ENCODE peak calls at places on chromosomes 4 and X, in six cellular contexts. One of them, this sample, is unnamed.
A peak's percentile ranks its signal among the peaks of the same experiment; 100 is the strongest.

GRCh38 chr4:170001688-170002267 is 24.4 kb downstream of the MFAP3L start:
- DNase-seq in MM.1S: peak; percentile 33
- DNase-seq in HCT116: no peak
- DNase-seq in SK-N-SH: peak; percentile 52
- DNase-seq in neural progenitor cell: no peak
- DNase-seq in PC-3: no peak
- DNase-seq in this sample: no peak

GRCh38 chrX:23483396-23483795 is 148.7 kb downstream of the PTCHD1 start:
- DNase-seq in HCT116: no peak
- DNase-seq in SK-N-SH: no peak
- DNase-seq in MM.1S: no peak
- DNase-seq in PC-3: no peak
- DNase-seq in neural progenitor cell: no peak
- DNase-seq in this sample: no peak

GRCh38 chr4:178672512-178672911 is 1230.3 kb upstream of the AGA start:
- DNase-seq in SK-N-SH: no peak
- DNase-seq in neural progenitor cell: no peak
- DNase-seq in HCT116: peak; percentile 6
- DNase-seq in PC-3: peak; percentile 19
- DNase-seq in MM.1S: no peak
- DNase-seq in this sample: no peak

GRCh38 chrX:41412261-41413167 is 34.6 kb upstream of the NYX start:
- DNase-seq in PC-3: no peak
- DNase-seq in neural progenitor cell: no peak
- DNase-seq in SK-N-SH: no peak
- DNase-seq in HCT116: no peak
- DNase-seq in MM.1S: no peak
- DNase-seq in this sample: no peak

GRCh38 chrX:41302293-41302868 is 31.6 kb upstream of the DDX3X start:
- DNase-seq in HCT116: no peak
- DNase-seq in MM.1S: no peak
- DNase-seq in SK-N-SH: no peak
- DNase-seq in neural progenitor cell: peak; percentile 30
- DNase-seq in PC-3: peak; percentile 54
- DNase-seq in this sample: no peak

GRCh38 chr4:154506253-154506652 is 14.7 kb upstream of the DCHS2 start:
- DNase-seq in SK-N-SH: peak; percentile 12
- DNase-seq in PC-3: peak; percentile 45
- DNase-seq in HCT116: peak; percentile 13
- DNase-seq in MM.1S: peak; percentile 36
- DNase-seq in neural progenitor cell: peak; percentile 64
- DNase-seq in this sample: peak; percentile 63

GRCh38 chr4:38160487-38161207 is 200.4 kb downstream of the PTTG2 start:
- DNase-seq in MM.1S: no peak
- DNase-seq in HCT116: peak; percentile 88
- DNase-seq in PC-3: peak; percentile 76
- DNase-seq in SK-N-SH: no peak
- DNase-seq in neural progenitor cell: peak; percentile 38
- DNase-seq in this sample: peak; percentile 98

GRCh38 chr4:70559924-70560323 is 32.1 kb upstream of the AMBN start:
- DNase-seq in PC-3: no peak
- DNase-seq in neural progenitor cell: no peak
- DNase-seq in MM.1S: no peak
- DNase-seq in HCT116: no peak
- DNase-seq in SK-N-SH: no peak
- DNase-seq in this sample: no peak

GRCh38 chr4:102344520-102344954 is 745 bp downstream of the SLC39A8 start:
- DNase-seq in PC-3: peak; percentile 52
- DNase-seq in MM.1S: peak; percentile 79
- DNase-seq in SK-N-SH: peak; percentile 84
- DNase-seq in neural progenitor cell: peak; percentile 79
- DNase-seq in HCT116: peak; percentile 10
- DNase-seq in this sample: peak; percentile 75

GRCh38 chr4:180398564-180398963 is 1844.6 kb upstream of the TENM3 start:
- DNase-seq in SK-N-SH: no peak
- DNase-seq in HCT116: no peak
- DNase-seq in MM.1S: no peak
- DNase-seq in PC-3: no peak
- DNase-seq in neural progenitor cell: no peak
- DNase-seq in this sample: no peak

GRCh38 chrX:154401045-154401799 is 3.0 kb downstream of the RPL10 start:
- DNase-seq in PC-3: peak; percentile 30
- DNase-seq in HCT116: no peak
- DNase-seq in neural progenitor cell: no peak
- DNase-seq in SK-N-SH: no peak
- DNase-seq in MM.1S: no peak
- DNase-seq in this sample: no peak

GRCh38 chr4:72525938-72526337 is 43.1 kb downstream of the ADAMTS3 start:
- DNase-seq in HCT116: no peak
- DNase-seq in SK-N-SH: no peak
- DNase-seq in neural progenitor cell: no peak
- DNase-seq in MM.1S: no peak
- DNase-seq in PC-3: no peak
- DNase-seq in this sample: peak; percentile 50

GRCh38 chr4:36290641-36291040 is 9.2 kb downstream of the DTHD1 start:
- DNase-seq in neural progenitor cell: no peak
- DNase-seq in MM.1S: no peak
- DNase-seq in SK-N-SH: no peak
- DNase-seq in PC-3: no peak
- DNase-seq in HCT116: no peak
- DNase-seq in this sample: no peak

GRCh38 chr4:85825937-85826678 is 351.2 kb downstream of the ARHGAP24 start:
- DNase-seq in neural progenitor cell: peak; percentile 58
- DNase-seq in PC-3: peak; percentile 26
- DNase-seq in MM.1S: peak; percentile 67
- DNase-seq in HCT116: no peak
- DNase-seq in SK-N-SH: peak; percentile 8
- DNase-seq in this sample: peak; percentile 66

GRCh38 chr4:83455300-83456183 is at the start of the genes HELQ and MRPS18C:
- DNase-seq in MM.1S: peak; percentile 99
- DNase-seq in neural progenitor cell: peak; percentile 99
- DNase-seq in PC-3: peak; percentile 97
- DNase-seq in HCT116: peak; percentile 98
- DNase-seq in SK-N-SH: peak; percentile 90
- DNase-seq in this sample: peak; percentile 100

GRCh38 chr4:15925830-15926229 is 12.7 kb downstream of the FGFBP1 start:
- DNase-seq in HCT116: no peak
- DNase-seq in PC-3: no peak
- DNase-seq in SK-N-SH: no peak
- DNase-seq in MM.1S: no peak
- DNase-seq in neural progenitor cell: no peak
- DNase-seq in this sample: no peak

GRCh38 chrX:115949900-115950822 is 220.4 kb upstream of the AGTR2 start:
- DNase-seq in SK-N-SH: peak; percentile 62
- DNase-seq in HCT116: no peak
- DNase-seq in PC-3: peak; percentile 35
- DNase-seq in neural progenitor cell: peak; percentile 64
- DNase-seq in MM.1S: no peak
- DNase-seq in this sample: no peak

GRCh38 chr4:125432078-125432477 is 117.3 kb downstream of the FAT4 start:
- DNase-seq in SK-N-SH: no peak
- DNase-seq in PC-3: no peak
- DNase-seq in HCT116: peak; percentile 1
- DNase-seq in neural progenitor cell: peak; percentile 68
- DNase-seq in MM.1S: no peak
- DNase-seq in this sample: peak; percentile 7

GRCh38 chrX:16160729-16161128 is 6.6 kb upstream of the MAGEB17 start:
- DNase-seq in MM.1S: no peak
- DNase-seq in neural progenitor cell: no peak
- DNase-seq in HCT116: peak; percentile 66
- DNase-seq in SK-N-SH: no peak
- DNase-seq in PC-3: peak; percentile 93
- DNase-seq in this sample: peak; percentile 81

GRCh38 chrX:68832101-68832416 is 3.2 kb downstream of the EFNB1 start:
- DNase-seq in HCT116: no peak
- DNase-seq in MM.1S: no peak
- DNase-seq in PC-3: peak; percentile 70
- DNase-seq in neural progenitor cell: peak; percentile 41
- DNase-seq in SK-N-SH: peak; percentile 58
- DNase-seq in this sample: peak; percentile 88

GRCh38 chr4:174714393-174715211 is 114.4 kb downstream of the GLRA3 start:
- DNase-seq in neural progenitor cell: peak; percentile 64
- DNase-seq in PC-3: peak; percentile 68
- DNase-seq in MM.1S: peak; percentile 52
- DNase-seq in SK-N-SH: peak; percentile 60
- DNase-seq in HCT116: peak; percentile 59
- DNase-seq in this sample: peak; percentile 63

GRCh38 chr4:22434895-22435294 is 81.0 kb downstream of the ADGRA3 start:
- DNase-seq in SK-N-SH: peak; percentile 15
- DNase-seq in MM.1S: peak; percentile 47
- DNase-seq in neural progenitor cell: peak; percentile 75
- DNase-seq in HCT116: peak; percentile 13
- DNase-seq in PC-3: peak; percentile 48
- DNase-seq in this sample: peak; percentile 55

GRCh38 chr4:2830632-2831610 is 12.7 kb upstream of the ADD1 start:
- DNase-seq in MM.1S: no peak
- DNase-seq in neural progenitor cell: no peak
- DNase-seq in PC-3: no peak
- DNase-seq in HCT116: no peak
- DNase-seq in SK-N-SH: peak; percentile 15
- DNase-seq in this sample: no peak

GRCh38 chr4:186553717-186554116 is 1.6 kb downstream of the MTNR1A start:
- DNase-seq in PC-3: no peak
- DNase-seq in SK-N-SH: no peak
- DNase-seq in HCT116: no peak
- DNase-seq in MM.1S: no peak
- DNase-seq in neural progenitor cell: peak; percentile 33
- DNase-seq in this sample: no peak

GRCh38 chrX:107894038-107894437 is 68.4 kb downstream of the MID2 start:
- DNase-seq in MM.1S: peak; percentile 75
- DNase-seq in HCT116: peak; percentile 51
- DNase-seq in neural progenitor cell: peak; percentile 50
- DNase-seq in PC-3: peak; percentile 77
- DNase-seq in SK-N-SH: peak; percentile 41
- DNase-seq in this sample: peak; percentile 37

GRCh38 chrX:103157511-103158316 is 57.2 kb upstream of the BEX4 start:
- DNase-seq in MM.1S: peak; percentile 48
- DNase-seq in PC-3: peak; percentile 78
- DNase-seq in neural progenitor cell: peak; percentile 24
- DNase-seq in SK-N-SH: peak; percentile 46
- DNase-seq in HCT116: no peak
- DNase-seq in this sample: peak; percentile 52

GRCh38 chr4:73447701-73448100 is 11.7 kb downstream of the AFP start:
- DNase-seq in MM.1S: no peak
- DNase-seq in neural progenitor cell: no peak
- DNase-seq in PC-3: peak; percentile 29
- DNase-seq in HCT116: no peak
- DNase-seq in SK-N-SH: no peak
- DNase-seq in this sample: peak; percentile 62

GRCh38 chrX:128619490-128619889 is 567.3 kb upstream of the ACTRT1 start:
- DNase-seq in PC-3: no peak
- DNase-seq in HCT116: no peak
- DNase-seq in MM.1S: no peak
- DNase-seq in SK-N-SH: no peak
- DNase-seq in neural progenitor cell: no peak
- DNase-seq in this sample: no peak

DNA sequence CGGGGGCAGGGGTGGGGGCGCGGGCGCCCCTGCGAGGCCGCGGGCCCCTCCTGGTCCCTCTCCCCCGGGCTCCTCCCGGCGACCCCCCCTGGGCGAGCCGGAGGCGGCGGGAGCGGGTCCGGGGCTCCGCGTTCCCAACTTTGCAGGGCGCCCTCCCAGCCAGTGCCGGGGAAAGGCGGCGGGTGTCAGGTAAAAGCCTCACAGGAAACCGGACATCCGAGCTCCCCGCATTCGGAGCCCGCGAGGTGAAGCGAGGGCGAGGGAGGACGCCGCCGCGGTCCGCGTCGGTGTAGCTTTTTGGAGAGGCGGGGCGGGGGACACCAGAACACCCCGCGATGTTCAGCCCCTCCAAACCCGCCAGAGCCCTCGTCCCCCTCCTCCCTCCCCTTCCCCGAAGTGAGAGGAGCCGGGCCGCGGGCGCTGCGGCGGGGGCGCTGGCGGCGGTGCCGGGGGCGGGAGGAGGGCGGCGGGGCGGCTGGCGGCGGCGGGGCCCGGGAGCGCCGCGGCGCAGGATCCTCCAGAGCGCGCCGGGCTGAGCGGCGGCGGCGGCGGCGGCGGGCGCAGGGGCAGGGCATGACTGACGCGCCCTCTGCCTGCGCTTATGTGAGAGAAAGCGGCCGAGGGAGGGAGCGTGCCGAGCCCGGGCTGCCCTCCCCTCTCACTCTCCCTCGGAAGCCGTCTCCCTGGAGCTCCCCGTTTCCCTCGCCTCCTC is at the start of gene VEGFC:
- DNase-seq in HCT116: no peak
- DNase-seq in neural progenitor cell: peak; percentile 89
- DNase-seq in MM.1S: peak; percentile 72
- DNase-seq in PC-3: peak; percentile 66
- DNase-seq in SK-N-SH: peak; percentile 79
- DNase-seq in this sample: peak; percentile 94
- H3K9ac ChIP-seq in HCT116: no peak within 1 kb of the TSS
- H3K9ac ChIP-seq in neural progenitor cell: no peak within 1 kb of the TSS
- H3K9ac ChIP-seq in MM.1S: peak within 1 kb of the TSS; percentile 6
- H3K9ac ChIP-seq in PC-3: peak within 1 kb of the TSS; percentile 100
- H3K9ac ChIP-seq in SK-N-SH: peak within 1 kb of the TSS; percentile 99
- H3K9ac ChIP-seq in this sample: peak within 1 kb of the TSS; percentile 93

GRCh38 chr4:88008133-88008621 is 742 bp downstream of the PKD2 start:
- DNase-seq in PC-3: peak; percentile 35
- DNase-seq in SK-N-SH: peak; percentile 81
- DNase-seq in HCT116: no peak
- DNase-seq in neural progenitor cell: peak; percentile 75
- DNase-seq in MM.1S: peak; percentile 43
- DNase-seq in this sample: peak; percentile 80
- H2AFZ ChIP-seq in PC-3: peak overlapping the region; percentile 74
- H2AFZ ChIP-seq in SK-N-SH: peak overlapping the region; percentile 50
- H2AFZ ChIP-seq in HCT116: no peak overlapping the region
- H2AFZ ChIP-seq in neural progenitor cell: peak overlapping the region; percentile 78
- H2AFZ ChIP-seq in MM.1S: peak overlapping the region; percentile 28
- H2AFZ ChIP-seq in this sample: peak overlapping the region; percentile 47

GRCh38 chr4:1309261-1310010 is 19.7 kb downstream of the MAEA start:
- DNase-seq in PC-3: no peak
- DNase-seq in MM.1S: no peak
- DNase-seq in HCT116: no peak
- DNase-seq in SK-N-SH: peak; percentile 99
- DNase-seq in neural progenitor cell: peak; percentile 96
- DNase-seq in this sample: peak; percentile 92
- TF ChIP-seq EZH2phosphoT487 in PC-3: no peak
- TF ChIP-seq EZH2phosphoT487 in MM.1S: no peak
- TF ChIP-seq EZH2phosphoT487 in HCT116: no peak
- TF ChIP-seq EZH2phosphoT487 in SK-N-SH: no peak
- TF ChIP-seq EZH2phosphoT487 in neural progenitor cell: no peak
- TF ChIP-seq EZH2phosphoT487 in this sample: no peak

GRCh38 chr4:165426769-165427168 is 48.0 kb downstream of the CPE start:
- DNase-seq in MM.1S: no peak
- DNase-seq in SK-N-SH: no peak
- DNase-seq in PC-3: no peak
- DNase-seq in HCT116: no peak
- DNase-seq in neural progenitor cell: no peak
- DNase-seq in this sample: no peak

GRCh38 chr4:165433529-165433928 is 54.7 kb downstream of the CPE start:
- DNase-seq in HCT116: no peak
- DNase-seq in PC-3: peak; percentile 82
- DNase-seq in MM.1S: no peak
- DNase-seq in SK-N-SH: no peak
- DNase-seq in neural progenitor cell: no peak
- DNase-seq in this sample: no peak

GRCh38 chr4:165426331-165426730 is 47.5 kb downstream of the CPE start:
- DNase-seq in PC-3: no peak
- DNase-seq in HCT116: no peak
- DNase-seq in MM.1S: no peak
- DNase-seq in SK-N-SH: no peak
- DNase-seq in neural progenitor cell: no peak
- DNase-seq in this sample: no peak

GRCh38 chr4:165425629-165426028 is 46.8 kb downstream of the CPE start:
- DNase-seq in MM.1S: no peak
- DNase-seq in PC-3: no peak
- DNase-seq in neural progenitor cell: no peak
- DNase-seq in HCT116: no peak
- DNase-seq in SK-N-SH: no peak
- DNase-seq in this sample: no peak

GRCh38 chr4:165428957-165429356 is 50.1 kb downstream of the CPE start:
- DNase-seq in neural progenitor cell: no peak
- DNase-seq in SK-N-SH: no peak
- DNase-seq in HCT116: no peak
- DNase-seq in PC-3: no peak
- DNase-seq in MM.1S: no peak
- DNase-seq in this sample: no peak
- H3K9ac ChIP-seq in neural progenitor cell: no peak overlapping the region
- H3K9ac ChIP-seq in SK-N-SH: no peak overlapping the region
- H3K9ac ChIP-seq in HCT116: no peak overlapping the region
- H3K9ac ChIP-seq in PC-3: no peak overlapping the region
- H3K9ac ChIP-seq in MM.1S: no peak overlapping the region
- H3K9ac ChIP-seq in this sample: no peak overlapping the region

This sample was measured in GM23248.